ENCODE peak calls at places on chromosomes 7 and 10, in eight cellular contexts. One of them, this sample, is unnamed.

GRCh38 chr7:99219985-99220384 is 12.1 kb upstream of the KPNA7 start:
- DNase-seq in brain microvascular endothelial cell: no peak
- DNase-seq in Panc1: no peak
- DNase-seq in endothelial cell: no peak
- DNase-seq in stomach: no peak
- DNase-seq in HCT116: no peak
- DNase-seq in chondrocyte: peak
- DNase-seq in natural killer cell: no peak
- DNase-seq in this sample: no peak

GRCh38 chr10:2077231-2077630 is 339.9 kb upstream of the ADARB2 start:
- DNase-seq in Panc1: no peak
- DNase-seq in chondrocyte: no peak
- DNase-seq in stomach: no peak
- DNase-seq in HCT116: no peak
- DNase-seq in endothelial cell: no peak
- DNase-seq in brain microvascular endothelial cell: no peak
- DNase-seq in natural killer cell: no peak
- DNase-seq in this sample: no peak

GRCh38 chr10:101897633-101898032 is 54.0 kb upstream of the KCNIP2 start:
- DNase-seq in HCT116: no peak
- DNase-seq in stomach: peak
- DNase-seq in natural killer cell: no peak
- DNase-seq in endothelial cell: no peak
- DNase-seq in Panc1: no peak
- DNase-seq in brain microvascular endothelial cell: peak
- DNase-seq in chondrocyte: no peak
- DNase-seq in this sample: no peak

GRCh38 chr10:26857991-26858706 is 2.6 kb downstream of the ABI1 start:
- DNase-seq in chondrocyte: no peak
- DNase-seq in brain microvascular endothelial cell: peak
- DNase-seq in natural killer cell: no peak
- DNase-seq in Panc1: no peak
- DNase-seq in HCT116: no peak
- DNase-seq in endothelial cell: no peak
- DNase-seq in stomach: no peak
- DNase-seq in this sample: no peak

GRCh38 chr10:73965890-73966768 is 31.8 kb upstream of the VCL start:
- DNase-seq in chondrocyte: peak
- DNase-seq in Panc1: peak
- DNase-seq in endothelial cell: peak
- DNase-seq in brain microvascular endothelial cell: peak
- DNase-seq in natural killer cell: no peak
- DNase-seq in HCT116: peak
- DNase-seq in stomach: peak
- DNase-seq in this sample: peak

GRCh38 chr7:36387437-36388345 is 2.0 kb upstream of the ANLN start:
- DNase-seq in Panc1: peak
- DNase-seq in natural killer cell: no peak
- DNase-seq in brain microvascular endothelial cell: no peak
- DNase-seq in HCT116: peak
- DNase-seq in endothelial cell: no peak
- DNase-seq in chondrocyte: no peak
- DNase-seq in stomach: no peak
- DNase-seq in this sample: no peak

GRCh38 chr7:23467731-23468720 is 2.3 kb downstream of the IGF2BP3 start:
- DNase-seq in brain microvascular endothelial cell: no peak
- DNase-seq in chondrocyte: no peak
- DNase-seq in Panc1: no peak
- DNase-seq in stomach: no peak
- DNase-seq in endothelial cell: peak
- DNase-seq in HCT116: no peak
- DNase-seq in natural killer cell: no peak
- DNase-seq in this sample: no peak

GRCh38 chr10:104254493-104255243 is at the start of gene GSTO1:
- DNase-seq in chondrocyte: no peak
- DNase-seq in HCT116: peak
- DNase-seq in brain microvascular endothelial cell: peak
- DNase-seq in endothelial cell: peak
- DNase-seq in Panc1: no peak
- DNase-seq in natural killer cell: peak
- DNase-seq in stomach: peak
- DNase-seq in this sample: no peak

GRCh38 chr10:120975072-120975910 is 124.1 kb downstream of the WDR11 start:
- DNase-seq in endothelial cell: no peak
- DNase-seq in brain microvascular endothelial cell: no peak
- DNase-seq in HCT116: no peak
- DNase-seq in chondrocyte: no peak
- DNase-seq in natural killer cell: no peak
- DNase-seq in Panc1: no peak
- DNase-seq in stomach: no peak
- DNase-seq in this sample: no peak

GRCh38 chr10:86365346-86366032 is 1.1 kb downstream of the GRID1 start:
- DNase-seq in Panc1: no peak
- DNase-seq in natural killer cell: no peak
- DNase-seq in stomach: no peak
- DNase-seq in chondrocyte: peak
- DNase-seq in HCT116: no peak
- DNase-seq in brain microvascular endothelial cell: no peak
- DNase-seq in endothelial cell: no peak
- DNase-seq in this sample: no peak

GRCh38 chr10:92290837-92291609 is at the start of the genes CPEB3 and MARCHF5:
- DNase-seq in endothelial cell: peak
- DNase-seq in HCT116: peak
- DNase-seq in stomach: peak
- DNase-seq in brain microvascular endothelial cell: peak
- DNase-seq in Panc1: peak
- DNase-seq in chondrocyte: peak
- DNase-seq in natural killer cell: peak
- DNase-seq in this sample: peak

GRCh38 chr10:3412071-3412582 is 239.5 kb upstream of the PITRM1 start:
- DNase-seq in natural killer cell: no peak
- DNase-seq in HCT116: no peak
- DNase-seq in Panc1: no peak
- DNase-seq in chondrocyte: peak
- DNase-seq in stomach: no peak
- DNase-seq in endothelial cell: no peak
- DNase-seq in brain microvascular endothelial cell: no peak
- DNase-seq in this sample: peak

GRCh38 chr10:55464083-55464482 is 663.1 kb upstream of the PCDH15 start:
- DNase-seq in chondrocyte: no peak
- DNase-seq in HCT116: no peak
- DNase-seq in Panc1: no peak
- DNase-seq in natural killer cell: no peak
- DNase-seq in brain microvascular endothelial cell: no peak
- DNase-seq in endothelial cell: no peak
- DNase-seq in stomach: no peak
- DNase-seq in this sample: no peak

GRCh38 chr7:94374231-94374630 is 20.5 kb upstream of the COL1A2 start:
- DNase-seq in endothelial cell: peak
- DNase-seq in chondrocyte: peak
- DNase-seq in stomach: peak
- DNase-seq in natural killer cell: no peak
- DNase-seq in brain microvascular endothelial cell: peak
- DNase-seq in HCT116: no peak
- DNase-seq in Panc1: no peak
- DNase-seq in this sample: no peak

GRCh38 chr7:100154651-100155491 is 3.7 kb downstream of the TRAPPC14 start:
- DNase-seq in chondrocyte: no peak
- DNase-seq in HCT116: no peak
- DNase-seq in natural killer cell: no peak
- DNase-seq in endothelial cell: no peak
- DNase-seq in Panc1: no peak
- DNase-seq in brain microvascular endothelial cell: no peak
- DNase-seq in stomach: no peak
- DNase-seq in this sample: no peak

GRCh38 chr7:39453743-39454355 is 112.4 kb upstream of the YAE1 start:
- DNase-seq in Panc1: peak
- DNase-seq in HCT116: peak
- DNase-seq in chondrocyte: no peak
- DNase-seq in natural killer cell: peak
- DNase-seq in endothelial cell: peak
- DNase-seq in stomach: peak
- DNase-seq in brain microvascular endothelial cell: peak
- DNase-seq in this sample: no peak

GRCh38 chr7:148521271-148521670 is 69.3 kb upstream of the C7orf33 start:
- DNase-seq in brain microvascular endothelial cell: no peak
- DNase-seq in Panc1: no peak
- DNase-seq in endothelial cell: no peak
- DNase-seq in stomach: no peak
- DNase-seq in natural killer cell: no peak
- DNase-seq in HCT116: no peak
- DNase-seq in chondrocyte: no peak
- DNase-seq in this sample: no peak

GRCh38 chr10:116211682-116212081 is 61.3 kb downstream of the GFRA1 start:
- DNase-seq in stomach: no peak
- DNase-seq in brain microvascular endothelial cell: peak
- DNase-seq in Panc1: no peak
- DNase-seq in natural killer cell: no peak
- DNase-seq in HCT116: no peak
- DNase-seq in chondrocyte: no peak
- DNase-seq in endothelial cell: no peak
- DNase-seq in this sample: no peak

GRCh38 chr7:147513451-147513850 is 1077.1 kb upstream of the C7orf33 start:
- DNase-seq in endothelial cell: no peak
- DNase-seq in stomach: no peak
- DNase-seq in brain microvascular endothelial cell: no peak
- DNase-seq in chondrocyte: no peak
- DNase-seq in Panc1: no peak
- DNase-seq in natural killer cell: no peak
- DNase-seq in HCT116: no peak
- DNase-seq in this sample: no peak

GRCh38 chr10:32893431-32893830 is 64.6 kb downstream of the ITGB1 start:
- DNase-seq in HCT116: no peak
- DNase-seq in Panc1: no peak
- DNase-seq in brain microvascular endothelial cell: no peak
- DNase-seq in natural killer cell: no peak
- DNase-seq in endothelial cell: no peak
- DNase-seq in chondrocyte: no peak
- DNase-seq in stomach: no peak
- DNase-seq in this sample: no peak

GRCh38 chr10:110638319-110638718 is 5.8 kb upstream of the RBM20 start:
- DNase-seq in natural killer cell: no peak
- DNase-seq in stomach: no peak
- DNase-seq in Panc1: no peak
- DNase-seq in brain microvascular endothelial cell: no peak
- DNase-seq in HCT116: no peak
- DNase-seq in chondrocyte: no peak
- DNase-seq in endothelial cell: no peak
- DNase-seq in this sample: no peak

GRCh38 chr10:110642204-110642979 is 1.7 kb upstream of the RBM20 start:
- DNase-seq in stomach: no peak
- DNase-seq in chondrocyte: no peak
- DNase-seq in natural killer cell: no peak
- DNase-seq in brain microvascular endothelial cell: no peak
- DNase-seq in endothelial cell: no peak
- DNase-seq in HCT116: no peak
- DNase-seq in Panc1: no peak
- DNase-seq in this sample: no peak

GRCh38 chr10:110642980-110643655 is 1.0 kb upstream of the RBM20 start:
- DNase-seq in stomach: no peak
- DNase-seq in Panc1: no peak
- DNase-seq in brain microvascular endothelial cell: no peak
- DNase-seq in chondrocyte: no peak
- DNase-seq in natural killer cell: no peak
- DNase-seq in HCT116: no peak
- DNase-seq in endothelial cell: peak
- DNase-seq in this sample: no peak

GRCh38 chr10:110643670-110644597 is at the start of gene RBM20:
- DNase-seq in stomach: no peak
- DNase-seq in natural killer cell: peak
- DNase-seq in endothelial cell: peak
- DNase-seq in Panc1: no peak
- DNase-seq in HCT116: no peak
- DNase-seq in brain microvascular endothelial cell: no peak
- DNase-seq in chondrocyte: no peak
- DNase-seq in this sample: no peak

GRCh38 chr10:110641256-110641655 is 2.9 kb upstream of the RBM20 start:
- DNase-seq in stomach: no peak
- DNase-seq in natural killer cell: peak
- DNase-seq in brain microvascular endothelial cell: peak
- DNase-seq in HCT116: peak
- DNase-seq in Panc1: no peak
- DNase-seq in endothelial cell: no peak
- DNase-seq in chondrocyte: no peak
- DNase-seq in this sample: no peak
- TF ChIP-seq CTCF in stomach: no peak
- TF ChIP-seq CTCF in natural killer cell: no peak
- TF ChIP-seq CTCF in brain microvascular endothelial cell: no peak
- TF ChIP-seq CTCF in HCT116: no peak
- TF ChIP-seq CTCF in Panc1: no peak
- TF ChIP-seq CTCF in endothelial cell: no peak
- TF ChIP-seq CTCF in chondrocyte: no peak
- TF ChIP-seq CTCF in this sample: no peak

GRCh38 chr10:93461807-93462178 is 20.3 kb downstream of the MYOF start:
- DNase-seq in endothelial cell: no peak
- DNase-seq in HCT116: peak
- DNase-seq in natural killer cell: no peak
- DNase-seq in stomach: peak
- DNase-seq in Panc1: no peak
- DNase-seq in brain microvascular endothelial cell: no peak
- DNase-seq in chondrocyte: no peak
- DNase-seq in this sample: no peak
- TF ChIP-seq CTCF in endothelial cell: no peak
- TF ChIP-seq CTCF in HCT116: no peak
- TF ChIP-seq CTCF in natural killer cell: no peak
- TF ChIP-seq CTCF in stomach: no peak
- TF ChIP-seq CTCF in Panc1: no peak
- TF ChIP-seq CTCF in brain microvascular endothelial cell: no peak
- TF ChIP-seq CTCF in chondrocyte: no peak
- TF ChIP-seq CTCF in this sample: no peak

GRCh38 chr7:151232272-151233110 is at the start of gene CHPF2:
- DNase-seq in stomach: peak
- DNase-seq in HCT116: peak
- DNase-seq in natural killer cell: peak
- DNase-seq in Panc1: no peak
- DNase-seq in chondrocyte: no peak
- DNase-seq in brain microvascular endothelial cell: peak
- DNase-seq in endothelial cell: peak
- DNase-seq in this sample: peak
- TF ChIP-seq CTCF in stomach: no peak
- TF ChIP-seq CTCF in HCT116: no peak
- TF ChIP-seq CTCF in natural killer cell: no peak
- TF ChIP-seq CTCF in Panc1: no peak
- TF ChIP-seq CTCF in chondrocyte: peak
- TF ChIP-seq CTCF in brain microvascular endothelial cell: peak
- TF ChIP-seq CTCF in endothelial cell: no peak
- TF ChIP-seq CTCF in this sample: no peak

DNA sequence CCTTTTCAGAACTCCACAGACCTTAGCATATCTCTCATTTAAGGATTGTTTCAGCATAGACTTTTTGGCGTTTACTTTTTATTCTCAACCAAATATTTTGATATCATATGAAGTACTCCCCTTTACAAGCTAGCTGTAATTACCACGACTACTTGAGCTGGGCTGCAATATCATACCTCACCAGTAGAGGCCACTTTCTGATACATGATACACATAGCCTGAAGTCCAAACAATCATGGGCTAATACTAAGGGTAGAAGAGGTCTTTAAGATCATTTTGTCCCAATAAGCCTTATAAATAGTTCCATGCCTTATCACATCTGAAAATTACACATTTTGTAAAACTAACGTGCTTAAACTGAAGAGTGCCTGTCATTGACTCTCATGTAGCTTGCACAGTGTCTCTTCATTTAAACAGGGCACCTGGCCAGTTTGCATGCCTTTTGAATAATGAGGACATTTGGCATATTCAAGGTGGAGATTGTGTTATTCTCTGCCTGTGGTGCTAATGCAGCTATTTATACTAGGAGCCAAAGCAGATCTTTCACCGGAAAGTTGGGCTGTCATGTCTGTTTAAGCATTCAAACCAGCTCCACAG is 403.7 kb upstream of the ZMIZ1 start:
- DNase-seq in chondrocyte: no peak
- DNase-seq in natural killer cell: no peak
- DNase-seq in HCT116: peak
- DNase-seq in endothelial cell: no peak
- DNase-seq in stomach: no peak
- DNase-seq in Panc1: peak
- DNase-seq in brain microvascular endothelial cell: peak
- DNase-seq in this sample: no peak
- TF ChIP-seq CTCF in chondrocyte: peak
- TF ChIP-seq CTCF in natural killer cell: peak
- TF ChIP-seq CTCF in HCT116: peak
- TF ChIP-seq CTCF in endothelial cell: peak
- TF ChIP-seq CTCF in stomach: peak
- TF ChIP-seq CTCF in Panc1: peak
- TF ChIP-seq CTCF in brain microvascular endothelial cell: peak
- TF ChIP-seq CTCF in this sample: peak

This sample was measured in type B pancreatic cell.